ENCODE peak calls at places on chromosomes 13 and 19, in six cellular contexts. G is omental fat pad, A is AG04450, S is suprapubic skin, N is mucosa of descending colon, D is foreskin fibroblast. V is an unnamed sample.

GRCh38 chr19:21328402-21328801 is 808 bp downstream of the ZNF708 start:
- DNase-seq in G (no peak), N (no peak), A (no peak), S (no peak), D (no peak), V (peak)

GRCh38 chr13:77980592-77980991 is 62.0 kb upstream of the EDNRB start:
- DNase-seq in D (no peak), S (no peak), G (no peak), N (no peak), A (peak), V (no peak)

GRCh38 chr19:47005164-47005641 is 14.4 kb upstream of the NPAS1 start:
- DNase-seq in A (no peak), S (no peak), G (no peak), N (no peak), D (no peak), V (no peak)

GRCh38 chr13:42997381-42997780 is 5.3 kb upstream of the EPSTI1 start:
- DNase-seq in N (no peak), D (no peak), S (no peak), G (no peak), A (no peak), V (peak)

GRCh38 chr19:5903502-5904301 is at the start of gene NDUFA11:
- DNase-seq in G (peak), N (peak), A (peak), D (peak), S (peak), V (peak)

GRCh38 chr13:87324558-87324957 is 346.6 kb upstream of the SLITRK5 start:
- DNase-seq in S (no peak), N (no peak), D (no peak), A (no peak), G (no peak), V (no peak)

GRCh38 chr19:43809762-43810696 is 7.8 kb upstream of the LYPD5 start:
- DNase-seq in N (no peak), A (peak), D (peak), G (no peak), S (no peak), V (peak)

GRCh38 chr19:2469102-2469914 is 6.6 kb upstream of the GADD45B start:
- DNase-seq in N (no peak), G (no peak), D (peak), A (no peak), S (no peak), V (peak)

GRCh38 chr19:55490478-55491436 is 2.5 kb downstream of the SSC5D start:
- DNase-seq in N (peak), A (no peak), G (no peak), S (no peak), D (no peak), V (no peak)

GRCh38 chr19:1045247-1045603 is 5.3 kb downstream of the ABCA7 start:
- DNase-seq in G (no peak), A (no peak), D (no peak), N (peak), S (no peak), V (peak)

GRCh38 chr19:54017266-54017665 is 25.8 kb downstream of the CACNG6 start:
- DNase-seq in G (no peak), S (no peak), D (no peak), N (no peak), A (no peak), V (no peak)

GRCh38 chr13:75825599-75825998 is 189.5 kb downstream of the LMO7 start:
- DNase-seq in A (no peak), N (no peak), G (no peak), D (no peak), S (no peak), V (no peak)

GRCh38 chr19:3496392-3497273 is 3.8 kb downstream of the DOHH start:
- DNase-seq in N (no peak), G (no peak), D (no peak), A (no peak), S (no peak), V (no peak)

GRCh38 chr19:3492919-3493318 is 7.6 kb downstream of the DOHH start:
- DNase-seq in A (no peak), S (no peak), D (no peak), G (no peak), N (no peak), V (no peak)

GRCh38 chr19:3493651-3494050 is 6.8 kb downstream of the DOHH start:
- DNase-seq in G (no peak), A (no peak), D (no peak), S (no peak), N (no peak), V (no peak)

GRCh38 chr19:3494051-3494450 is 6.4 kb downstream of the DOHH start:
- DNase-seq in A (no peak), D (no peak), G (no peak), S (no peak), N (no peak), V (peak)

GRCh38 chr19:3494559-3494958 is 5.9 kb downstream of the DOHH start:
- DNase-seq in N (no peak), D (no peak), A (no peak), S (no peak), G (no peak), V (no peak)
- TF ChIP-seq CTCF in N (no peak), D (no peak), A (no peak), S (no peak), G (no peak), V (no peak)

DNA sequence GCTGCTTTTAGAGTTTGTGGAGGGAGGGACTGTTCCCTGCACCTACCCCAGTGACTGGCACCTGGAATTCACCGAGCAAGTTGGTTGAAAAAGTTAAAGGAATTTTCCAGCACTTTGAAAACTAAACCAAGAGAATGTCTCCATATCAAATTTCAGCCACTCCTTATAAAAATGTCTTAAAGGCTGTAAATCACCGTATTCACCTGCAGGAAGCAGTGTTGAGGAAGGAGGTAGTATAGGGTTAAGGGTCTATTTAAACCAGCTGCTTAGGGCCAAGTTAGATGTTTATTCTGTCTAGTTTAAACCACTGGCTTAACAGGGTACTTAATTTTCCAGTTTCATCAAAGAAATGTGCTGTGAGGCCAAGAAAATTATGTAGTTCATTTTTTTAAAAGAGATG is 3.8 kb upstream of the RAB20 start:
- DNase-seq in A (no peak), G (no peak), D (no peak), S (no peak), N (no peak), V (no peak)
- TF ChIP-seq CTCF in A (peak), G (no peak), D (no peak), S (no peak), N (no peak), V (no peak)

GRCh38 chr13:101123028-101123427 is 293.3 kb downstream of the NALCN start:
- DNase-seq in G (no peak), S (no peak), N (no peak), A (no peak), D (no peak), V (no peak)

DNA sequence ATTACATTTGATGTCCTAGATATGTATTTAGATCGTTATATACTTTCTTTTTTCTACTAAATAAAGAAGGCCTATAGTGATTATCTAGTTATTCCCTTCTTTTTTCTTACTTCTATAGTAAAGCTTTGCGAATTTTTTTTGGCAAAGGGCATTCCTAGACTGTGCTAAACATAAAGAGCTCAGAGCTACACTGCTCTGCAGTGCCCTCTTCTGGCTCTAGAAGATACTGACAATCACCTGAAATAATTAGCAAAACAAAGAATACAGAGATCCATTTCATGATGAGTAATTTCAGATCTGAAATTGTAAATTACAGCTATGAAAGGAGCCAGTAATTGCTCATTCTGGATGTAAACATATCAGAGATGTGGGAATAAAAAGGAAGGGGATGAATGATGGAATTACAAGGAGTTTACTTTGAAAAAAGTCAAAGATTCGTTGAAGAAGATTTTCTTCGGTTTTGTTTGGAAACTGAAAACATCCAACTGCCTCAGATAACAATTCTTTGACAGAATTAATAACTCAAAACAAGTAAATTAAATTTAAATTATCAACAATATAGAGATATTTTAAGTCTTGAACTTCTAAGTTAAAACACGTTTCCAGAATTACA is 288.5 kb downstream of the NALCN start:
- DNase-seq in A (peak), D (no peak), S (no peak), G (no peak), N (no peak), V (peak)
- TF ChIP-seq CTCF in A (peak), D (peak), S (peak), G (no peak), N (peak), V (peak)

DNA sequence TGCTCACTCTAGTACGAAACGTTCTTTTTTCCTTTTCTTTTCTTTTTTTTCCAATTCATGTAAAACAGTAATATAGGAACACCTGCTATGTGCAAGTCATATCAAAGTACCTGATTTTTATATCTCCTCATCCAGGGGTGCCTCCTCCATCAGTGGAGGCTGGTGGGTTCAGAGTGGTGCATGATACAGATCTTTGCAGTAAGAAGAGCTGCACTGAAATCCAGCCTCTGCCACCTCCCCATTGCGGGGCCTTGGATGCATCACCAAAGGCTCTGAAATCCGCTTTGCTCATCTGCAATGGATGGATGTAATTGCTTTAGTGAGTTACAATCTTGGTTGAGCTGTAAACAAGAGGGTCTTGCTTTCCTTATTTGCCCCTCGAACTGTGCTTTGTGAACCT is 38.3 kb downstream of the GPR12 start:
- DNase-seq in N (no peak), G (no peak), D (no peak), S (no peak), A (no peak), V (no peak)
- TF ChIP-seq CTCF in N (no peak), G (no peak), D (no peak), S (no peak), A (no peak), V (no peak)

DNA sequence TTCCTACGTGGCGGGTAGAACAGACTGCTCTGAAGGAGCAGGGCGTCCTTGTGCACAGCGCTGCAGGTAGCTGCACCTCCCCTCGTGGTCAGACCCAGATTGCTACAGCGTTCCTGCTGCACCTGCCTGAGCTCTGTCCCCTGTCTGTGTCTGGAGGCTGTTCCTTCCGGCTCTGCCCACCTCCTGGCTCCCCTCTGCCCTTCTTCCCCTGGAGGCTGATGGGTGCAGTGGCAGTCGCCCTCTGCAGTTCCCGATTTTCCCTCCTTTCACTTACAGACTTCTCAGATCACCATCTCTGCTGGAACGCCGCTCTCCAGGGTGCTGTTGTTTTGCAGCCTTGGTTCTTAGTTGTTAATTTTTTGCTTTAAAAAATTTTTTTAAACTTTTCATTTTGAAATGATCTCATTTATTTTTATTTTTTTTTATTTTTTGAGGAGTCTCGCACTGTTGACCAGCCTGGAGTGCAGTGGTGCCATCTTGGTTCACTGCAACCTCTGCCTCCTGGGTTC is 53.6 kb downstream of the SMARCA4 start:
- DNase-seq in A (no peak), S (no peak), D (no peak), G (no peak), N (no peak), V (no peak)
- TF ChIP-seq CTCF in A (peak), S (no peak), D (no peak), G (no peak), N (no peak), V (no peak)

DNA sequence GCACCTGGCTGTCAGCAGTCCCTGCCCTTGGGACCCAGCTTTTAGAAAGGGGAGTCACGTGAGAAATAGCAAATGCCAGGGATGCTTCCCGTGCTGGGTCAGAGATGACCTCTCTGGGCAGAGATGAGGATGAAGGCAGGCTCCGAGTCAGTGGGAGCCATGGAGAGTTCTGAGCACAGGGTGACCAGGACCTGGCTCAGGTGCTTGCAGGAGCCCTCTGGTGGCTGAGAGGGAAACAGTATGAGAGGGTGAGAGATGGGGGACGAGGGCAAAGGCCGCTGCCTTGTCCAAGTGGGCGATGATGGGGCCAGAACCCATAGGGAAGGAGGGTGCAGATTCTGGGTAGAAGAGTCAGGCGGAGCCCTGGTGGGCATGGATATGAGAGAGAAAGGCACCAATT is 15.8 kb downstream of the TMED1 start:
- DNase-seq in N (no peak), G (no peak), A (no peak), S (no peak), D (no peak), V (no peak)
- TF ChIP-seq CTCF in N (no peak), G (no peak), A (peak), S (no peak), D (peak), V (peak)

GRCh38 chr19:17942582-17943283 is 9.9 kb downstream of the CCDC124 start:
- DNase-seq in S (no peak), D (no peak), N (no peak), A (no peak), G (no peak), V (no peak)
- TF ChIP-seq CTCF in S (no peak), D (no peak), N (no peak), A (no peak), G (no peak), V (no peak)

DNA sequence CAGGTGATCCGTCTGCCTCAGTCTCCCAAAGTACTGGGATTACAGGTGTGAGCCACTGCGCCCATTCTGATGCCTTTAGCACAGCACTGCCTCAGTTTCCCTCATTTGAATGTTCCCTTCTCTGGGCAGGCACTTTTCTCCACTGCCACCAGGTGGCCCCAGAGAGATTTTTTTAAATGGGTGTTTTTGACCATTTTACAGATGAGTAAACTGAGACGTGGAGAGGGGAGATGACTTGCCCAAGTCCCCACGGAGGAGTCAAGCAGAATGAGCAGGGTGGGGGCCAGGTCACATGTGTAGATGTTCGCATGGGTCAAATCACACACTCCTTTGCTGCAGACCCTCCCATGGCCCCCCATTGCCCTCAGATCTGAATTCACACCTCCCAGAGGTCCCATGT is 3.2 kb upstream of the PDE4C start:
- DNase-seq in G (no peak), A (no peak), N (no peak), D (no peak), S (no peak), V (no peak)
- TF ChIP-seq CTCF in G (no peak), A (peak), N (no peak), D (peak), S (no peak), V (peak)

DNA sequence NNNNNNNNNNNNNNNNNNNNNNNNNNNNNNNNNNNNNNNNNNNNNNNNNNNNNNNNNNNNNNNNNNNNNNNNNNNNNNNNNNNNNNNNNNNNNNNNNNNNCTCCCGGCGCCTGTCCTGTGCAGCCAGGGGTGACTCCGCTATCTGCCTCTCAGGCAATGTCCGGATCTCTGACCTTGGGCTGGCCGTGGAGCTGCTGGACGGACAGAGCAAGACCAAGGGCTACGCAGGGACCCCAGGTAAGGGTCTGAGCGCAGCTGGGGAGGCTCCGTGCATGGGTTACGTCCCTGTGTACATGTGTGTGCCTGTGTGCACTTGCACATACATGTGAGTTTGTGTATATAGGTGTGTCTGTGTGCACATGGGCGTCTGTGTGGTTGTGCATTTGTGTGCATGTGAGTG is 36.1 kb upstream of the TMEM255B start:
- DNase-seq in N (no peak), G (no peak), S (no peak), D (no peak), A (no peak), V (no peak)
- TF ChIP-seq CTCF in N (no peak), G (no peak), S (no peak), D (no peak), A (no peak), V (no peak)

GRCh38 chr13:38866649-38867048 is 124.0 kb downstream of the STOML3 start:
- DNase-seq in S (no peak), N (no peak), G (no peak), A (no peak), D (no peak), V (no peak)
- TF ChIP-seq CTCF in S (no peak), N (no peak), G (no peak), A (no peak), D (no peak), V (no peak)

V was measured in GM13976.